ENCODE peak calls at places on chromosomes 4 and X, in six cellular contexts. C is GM20000; M is effector memory CD8-positive, alpha-beta T cell; E is T-helper 2 cell; T is LoVo; F is CD8-positive, alpha-beta memory T cell. O is an unnamed sample.

GRCh38 chrX:67725471-67725870 is 181.7 kb downstream of the AR start:
- DNase-seq in C (no peak), F (no peak), M (no peak), T (no peak), E (no peak), O (no peak)

GRCh38 chr4:126441173-126441810 is 1126.5 kb downstream of the FAT4 start:
- DNase-seq in F (no peak), M (no peak), C (no peak), T (no peak), E (no peak), O (no peak)

GRCh38 chrX:45138525-45138924 is 62.2 kb downstream of the DIPK2B start:
- DNase-seq in M (no peak), T (no peak), F (no peak), E (no peak), C (no peak), O (no peak)

GRCh38 chrX:149491812-149492211 is 13.3 kb downstream of the IDS start:
- DNase-seq in E (no peak), C (no peak), F (no peak), T (peak), M (no peak), O (peak)

GRCh38 chr4:112517067-112517588 is 1.1 kb upstream of the NEUROG2 start:
- DNase-seq in F (no peak), M (no peak), E (no peak), C (peak), T (no peak), O (no peak)

GRCh38 chrX:101744085-101744484 is 84.4 kb upstream of the ARMCX2 start:
- DNase-seq in T (no peak), C (no peak), M (no peak), F (no peak), E (no peak), O (no peak)

GRCh38 chr4:145061325-145061920 is 36.6 kb downstream of the ANAPC10 start:
- DNase-seq in F (no peak), T (peak), E (no peak), C (peak), M (no peak), O (peak)

GRCh38 chr4:150679767-150680088 is 97.8 kb downstream of the MAB21L2 start:
- DNase-seq in E (no peak), C (no peak), F (no peak), T (no peak), M (no peak), O (no peak)

GRCh38 chr4:98720871-98721480 is 62.6 kb upstream of the TSPAN5 start:
- DNase-seq in E (no peak), C (no peak), T (peak), F (no peak), M (no peak), O (no peak)

GRCh38 chr4:3613980-3614730 is 81.9 kb upstream of the LRPAP1 start:
- DNase-seq in M (no peak), E (no peak), F (no peak), T (no peak), C (no peak), O (no peak)

GRCh38 chr4:2591189-2591588 is 54.7 kb downstream of the FAM193A start:
- DNase-seq in C (no peak), E (no peak), F (no peak), M (no peak), T (no peak), O (no peak)

GRCh38 chr4:8913858-8914460 is 42.3 kb upstream of the HMX1 start:
- DNase-seq in C (peak), F (no peak), M (no peak), T (no peak), E (no peak), O (peak)

GRCh38 chr4:149987330-149987751 is 90.9 kb upstream of the DCLK2 start:
- DNase-seq in E (no peak), T (no peak), M (no peak), F (no peak), C (no peak), O (peak)

O was measured in hepatocyte.